ENCODE peak calls at places on chromosomes 4 and X, in six cellular contexts. M, Q, R, A, P and G are unnamed samples.

GRCh38 chr4:66160606-66161005 is 490.3 kb upstream of the EPHA5 start:
- DNase-seq in P (no peak), Q (no peak), M (no peak), A (no peak), R (no peak), G (no peak)

GRCh38 chr4:152956650-152957436 is 20.7 kb downstream of the FHDC1 start:
- DNase-seq in P (peak), A (no peak), R (no peak), Q (no peak), M (no peak), G (peak)

GRCh38 chr4:183823394-183823793 is 81.7 kb upstream of the STOX2 start:
- DNase-seq in A (no peak), R (no peak), P (peak), M (no peak), Q (no peak), G (no peak)

GRCh38 chr4:155891058-155891457 is 12.4 kb upstream of the TDO2 start:
- DNase-seq in A (no peak), R (no peak), M (no peak), P (no peak), Q (no peak), G (no peak)

GRCh38 chrX:74606342-74606741 is 8.1 kb downstream of the RLIM start:
- DNase-seq in P (no peak), R (no peak), M (no peak), Q (no peak), A (no peak), G (no peak)

GRCh38 chrX:53312946-53313745 is 31.8 kb upstream of the IQSEC2 start:
- DNase-seq in P (peak), M (no peak), A (no peak), Q (no peak), R (peak), G (peak)

GRCh38 chr4:25927361-25928040 is 13.5 kb downstream of the SMIM20 start:
- DNase-seq in P (no peak), R (no peak), M (no peak), A (no peak), Q (no peak), G (no peak)

GRCh38 chrX:14718403-14718802 is 154.5 kb downstream of the FANCB start:
- DNase-seq in M (no peak), A (no peak), Q (no peak), R (no peak), P (no peak), G (no peak)

GRCh38 chr4:125891597-125892258 is 577.0 kb downstream of the FAT4 start:
- DNase-seq in Q (no peak), R (no peak), A (no peak), M (no peak), P (no peak), G (no peak)

GRCh38 chr4:4574792-4575191 is 32.9 kb upstream of the STX18 start:
- DNase-seq in P (peak), M (no peak), R (peak), A (no peak), Q (no peak), G (no peak)

GRCh38 chrX:31658360-31658759 is 586.5 kb upstream of the FTHL17 start:
- DNase-seq in Q (no peak), A (no peak), M (no peak), R (no peak), P (peak), G (no peak)

GRCh38 chrX:42577936-42578335 is 200.0 kb downstream of the PPP1R2C start:
- DNase-seq in Q (no peak), P (no peak), A (no peak), R (no peak), M (no peak), G (no peak)

GRCh38 chr4:20262221-20262620 is 10.5 kb downstream of the SLIT2 start:
- DNase-seq in M (no peak), R (no peak), Q (no peak), P (no peak), A (no peak), G (no peak)

GRCh38 chr4:150578745-150579470 is 3.0 kb upstream of the MAB21L2 start:
- DNase-seq in Q (no peak), M (no peak), R (no peak), P (no peak), A (no peak), G (no peak)

GRCh38 chr4:152197211-152197610 is 338.7 kb downstream of the FBXW7 start:
- DNase-seq in M (no peak), R (no peak), A (no peak), P (no peak), Q (no peak), G (no peak)

GRCh38 chr4:106034751-106035150 is 139.5 kb downstream of the NPNT start:
- DNase-seq in P (no peak), Q (no peak), M (no peak), R (no peak), A (no peak), G (no peak)

GRCh38 chr4:134687646-134688628 is 486.3 kb upstream of the PABPC4L start:
- DNase-seq in A (no peak), P (no peak), Q (no peak), R (no peak), M (no peak), G (no peak)

GRCh38 chr4:85825937-85826678 is 351.2 kb downstream of the ARHGAP24 start:
- DNase-seq in A (peak), R (no peak), Q (no peak), P (peak), M (no peak), G (no peak)

GRCh38 chr4:84237008-84237407 is 262.1 kb downstream of the NKX6-1 start:
- DNase-seq in P (no peak), Q (no peak), R (no peak), M (no peak), A (no peak), G (peak)

GRCh38 chr4:169015237-169015636 is 5.2 kb upstream of the CBR4 start:
- DNase-seq in M (no peak), R (peak), P (no peak), Q (no peak), A (no peak), G (no peak)

GRCh38 chr4:25144870-25145481 is 15.3 kb downstream of the SEPSECS start:
- DNase-seq in Q (no peak), R (no peak), A (no peak), M (no peak), P (peak), G (peak)

GRCh38 chr4:10655968-10656367 is 28.6 kb downstream of the CLNK start:
- DNase-seq in A (no peak), P (no peak), M (no peak), Q (no peak), R (no peak), G (no peak)

GRCh38 chr4:77599378-77599777 is 6.2 kb upstream of the CXCL13 start:
- DNase-seq in P (peak), M (no peak), R (no peak), A (no peak), Q (no peak), G (peak)

GRCh38 chr4:71251266-71251665 is 87.6 kb upstream of the SLC4A4 start:
- DNase-seq in R (no peak), P (no peak), A (no peak), Q (no peak), M (no peak), G (no peak)

GRCh38 chr4:152382057-152382785 is 153.7 kb downstream of the FBXW7 start:
- DNase-seq in Q (no peak), M (no peak), P (no peak), R (no peak), A (no peak), G (no peak)

GRCh38 chrX:24264383-24264782 is 49.5 kb downstream of the SUPT20HL2 start:
- DNase-seq in A (no peak), Q (no peak), P (peak), R (no peak), M (no peak), G (no peak)

GRCh38 chr4:17347445-17347844 is 164.4 kb downstream of the QDPR start:
- DNase-seq in Q (peak), M (no peak), P (peak), A (no peak), R (peak), G (peak)

GRCh38 chrX:154490021-154490413 is 412 bp downstream of the SLC10A3 start:
- DNase-seq in M (no peak), R (no peak), Q (no peak), A (no peak), P (peak), G (peak)

GRCh38 chr4:17072483-17072882 is 174.0 kb upstream of the LDB2 start:
- DNase-seq in M (no peak), R (no peak), Q (no peak), P (no peak), A (no peak), G (no peak)

GRCh38 chr4:13994016-13994415 is 366.5 kb upstream of the BOD1L1 start:
- DNase-seq in M (no peak), Q (no peak), A (no peak), P (no peak), R (no peak), G (no peak)

GRCh38 chrX:118346258-118347094 is 570 bp downstream of the WDR44 start:
- DNase-seq in M (no peak), R (peak), Q (peak), A (no peak), P (peak), G (peak)

GRCh38 chrX:97363843-97364242 is 480.1 kb downstream of the RPA4 start:
- DNase-seq in P (no peak), M (no peak), R (no peak), Q (no peak), A (no peak), G (no peak)

GRCh38 chr4:25351777-25352421 is 25.2 kb upstream of the ANAPC4 start:
- DNase-seq in R (no peak), M (no peak), P (no peak), Q (no peak), A (peak), G (no peak)

GRCh38 chr4:56630876-56631666 is 50.0 kb downstream of the HOPX start:
- DNase-seq in M (no peak), A (no peak), R (no peak), Q (no peak), P (no peak), G (no peak)

DNA sequence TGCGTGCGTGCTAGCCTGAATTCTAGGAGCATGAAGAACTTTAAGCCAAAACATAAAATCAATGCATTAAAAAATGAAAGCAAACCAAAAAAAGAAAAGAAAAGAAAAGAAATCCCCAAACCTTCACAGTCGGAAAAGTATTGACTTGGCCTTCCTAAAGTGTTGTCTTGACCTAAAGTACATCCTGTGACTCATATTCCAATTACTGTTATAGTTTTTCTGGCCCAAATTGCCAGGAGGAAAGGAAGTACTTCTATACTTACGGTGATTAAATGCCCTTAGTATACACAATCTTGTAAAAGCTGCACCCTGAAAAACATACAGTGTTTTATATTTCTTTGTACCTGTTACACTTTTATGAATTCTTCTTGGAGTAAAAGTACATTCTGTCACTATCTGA is 512.8 kb downstream of the ANKRD50 start:
- DNase-seq in Q (no peak), P (no peak), A (no peak), R (no peak), M (no peak), G (no peak)
- TF ChIP-seq POLR2A in Q (no peak), P (no peak), A (no peak), R (no peak), M (no peak), G (no peak)

GRCh38 chrX:46758163-46758955 is 559 bp downstream of the SLC9A7 start:
- DNase-seq in Q (no peak), M (no peak), P (peak), A (no peak), R (peak), G (peak)
- TF ChIP-seq POLR2A in Q (no peak), M (no peak), P (no peak), A (no peak), R (no peak), G (no peak)

DNA sequence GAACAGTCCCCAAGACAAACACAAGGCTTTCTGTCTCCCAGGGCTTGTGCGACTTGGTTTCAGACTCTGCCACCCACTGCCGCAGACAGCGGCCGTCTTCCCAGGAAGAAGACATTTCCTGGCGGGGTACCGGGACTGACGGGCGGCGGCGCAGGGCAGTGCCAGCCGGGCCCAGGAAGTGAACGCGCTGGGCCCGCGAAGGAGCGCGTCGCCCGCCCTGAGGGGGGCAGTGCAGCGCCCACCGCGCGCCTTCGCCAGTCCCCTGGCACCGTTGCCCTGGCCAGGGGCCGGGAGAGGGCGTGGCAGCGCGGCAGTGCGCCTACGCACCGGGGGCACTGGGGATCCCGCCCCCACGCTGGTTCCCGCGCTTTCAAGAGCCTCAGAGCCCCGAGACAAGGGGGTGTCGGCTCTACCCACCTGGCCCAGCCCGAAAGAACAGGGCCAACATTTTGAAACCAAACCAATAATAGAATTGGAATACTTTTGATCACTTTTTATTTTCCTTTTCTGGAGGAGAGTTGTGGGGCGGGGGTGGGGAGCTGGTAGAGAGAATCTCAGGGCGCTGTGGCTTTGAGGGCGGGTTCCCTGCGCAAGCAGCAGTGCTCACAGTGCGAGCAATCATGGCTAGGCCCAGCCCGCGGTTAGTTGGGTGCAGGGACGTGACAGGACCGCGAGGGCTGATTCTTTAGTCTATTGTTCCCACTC is 23.6 kb upstream of the APLN start:
- DNase-seq in Q (no peak), A (no peak), P (peak), R (no peak), M (peak), G (peak)
- TF ChIP-seq POLR2A in Q (no peak), A (no peak), P (peak), R (no peak), M (no peak), G (no peak)

GRCh38 chr4:15778742-15779231 is 659 bp downstream of the CD38 start:
- DNase-seq in Q (no peak), R (peak), M (no peak), P (peak), A (no peak), G (no peak)

GRCh38 chr4:15779336-15779735 is 1.2 kb downstream of the CD38 start:
- DNase-seq in A (no peak), Q (no peak), M (no peak), R (peak), P (peak), G (no peak)

GRCh38 chr4:15777697-15778096 is 431 bp upstream of the CD38 start:
- DNase-seq in A (no peak), P (no peak), Q (no peak), R (no peak), M (no peak), G (no peak)

GRCh38 chr4:15776871-15777648 is 1.1 kb upstream of the CD38 start:
- DNase-seq in R (no peak), Q (no peak), M (no peak), A (no peak), P (no peak), G (no peak)

GRCh38 chr4:15778191-15778741 is at the start of gene CD38:
- DNase-seq in A (no peak), P (peak), Q (no peak), R (peak), M (no peak), G (no peak)
- TF ChIP-seq POLR2A in A (no peak), P (no peak), Q (no peak), R (no peak), M (no peak), G (no peak)

DNA sequence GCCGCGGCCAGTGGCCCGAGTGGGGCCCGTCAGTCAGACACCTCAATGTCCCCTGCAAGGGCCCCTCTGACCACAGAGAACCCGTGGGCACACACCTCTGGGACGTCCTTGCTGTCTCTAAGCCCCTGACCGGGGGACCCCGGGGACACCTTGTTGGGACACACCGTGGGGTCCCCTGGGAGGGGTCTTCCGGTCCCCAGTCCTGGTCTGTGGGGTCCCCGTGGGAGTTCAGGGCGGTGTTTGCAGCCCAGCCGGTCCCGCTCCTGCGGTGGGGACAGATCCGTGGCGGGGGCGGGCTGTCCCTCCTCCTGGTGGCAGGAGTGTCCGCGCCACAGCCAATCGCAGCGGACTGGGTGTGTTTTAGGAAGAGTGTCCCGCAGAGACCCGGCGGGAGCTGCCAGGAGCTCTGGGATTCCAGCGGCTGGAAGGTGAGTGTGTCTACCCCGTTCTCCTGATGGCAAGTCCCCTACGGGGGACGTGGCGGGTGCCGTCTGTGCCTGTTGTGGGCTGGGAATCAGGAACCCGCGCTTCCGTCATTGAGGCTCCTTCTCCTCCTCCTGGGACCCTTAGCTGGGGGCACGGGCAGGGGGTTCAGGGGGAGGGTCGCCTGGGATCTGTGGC is 5.1 kb upstream of the PLCXD1 start:
- DNase-seq in P (peak), M (no peak), R (peak), A (no peak), Q (peak), G (no peak)
- TF ChIP-seq POLR2A in P (peak), M (no peak), R (peak), A (peak), Q (no peak), G (peak)

DNA sequence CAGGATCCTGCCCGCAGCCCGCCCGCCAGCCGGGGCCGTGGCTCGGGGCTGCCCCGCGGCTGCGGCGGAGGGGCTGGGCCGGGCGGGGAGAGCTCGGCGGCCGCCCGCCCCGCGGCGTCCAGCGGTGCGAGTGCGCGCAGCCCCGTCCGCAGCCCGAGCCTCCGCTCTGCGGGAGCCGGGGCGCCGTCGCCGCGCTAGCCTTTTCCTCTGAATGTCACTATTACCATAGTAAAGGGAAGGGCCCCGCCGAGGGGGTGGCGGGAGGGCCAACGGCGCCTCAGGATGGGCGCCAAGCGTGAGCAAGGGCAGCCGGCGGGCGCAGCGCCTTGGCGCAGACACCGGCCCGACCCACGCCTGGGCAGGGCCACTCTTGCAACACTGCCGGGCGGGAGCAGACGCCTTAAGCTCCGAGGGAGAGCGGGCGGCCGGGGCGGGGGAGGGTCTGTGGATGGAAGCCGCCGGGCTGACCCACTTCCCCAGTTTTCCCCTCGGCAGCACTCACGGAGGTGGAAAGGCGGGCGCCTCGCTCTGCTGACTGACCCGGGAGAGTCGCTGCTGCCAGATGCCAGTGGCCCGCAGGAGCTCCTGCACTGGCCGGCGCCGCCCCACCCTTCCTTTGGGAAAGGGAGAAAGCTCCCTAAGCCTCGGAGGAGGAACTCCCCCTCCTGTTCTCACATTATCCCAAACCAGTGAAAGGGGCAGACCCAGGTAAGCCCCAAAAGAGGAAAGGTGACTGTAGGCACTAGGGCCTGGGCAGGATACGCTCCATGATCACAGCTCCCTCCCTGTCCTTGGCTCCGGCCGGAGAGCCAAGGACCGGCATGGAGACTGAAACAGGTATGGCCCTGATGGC is 329.4 kb downstream of the HNRNPD start:
- DNase-seq in Q (no peak), P (peak), R (peak), M (no peak), A (peak), G (no peak)
- TF ChIP-seq POLR2A in Q (no peak), P (no peak), R (no peak), M (no peak), A (peak), G (no peak)

GRCh38 chr4:1355378-1355777 is 8.4 kb downstream of the UVSSA start:
- DNase-seq in P (no peak), A (no peak), M (no peak), Q (no peak), R (no peak), G (no peak)
- TF ChIP-seq POLR2A in P (no peak), A (no peak), M (no peak), Q (no peak), R (no peak), G (no peak)

DNA sequence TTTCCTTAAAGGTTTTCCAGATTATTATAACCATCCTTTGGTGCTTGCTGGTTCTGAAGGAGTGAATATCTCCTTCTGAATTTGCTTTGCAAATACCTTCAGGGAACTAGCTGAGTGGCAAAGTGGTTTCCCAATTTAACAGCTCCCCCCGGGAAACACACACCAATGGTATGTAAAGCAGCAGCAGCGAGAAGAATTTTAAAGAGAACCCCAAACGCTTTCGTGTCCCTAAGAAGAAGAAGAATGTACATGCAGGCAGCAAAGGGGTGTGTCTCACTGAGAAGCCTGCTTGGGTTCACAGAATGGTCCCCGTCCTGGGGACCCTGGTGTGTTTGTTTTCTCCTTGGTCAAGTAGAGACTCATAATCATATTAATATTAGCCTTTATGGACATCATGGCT is 4.2 kb upstream of the AKAP17A start:
- DNase-seq in Q (peak), A (no peak), R (no peak), M (peak), P (no peak), G (no peak)
- TF ChIP-seq POLR2A in Q (no peak), A (no peak), R (no peak), M (no peak), P (no peak), G (no peak)

GRCh38 chr4:137531951-137532868 is at the start of gene PCDH18:
- DNase-seq in P (no peak), R (peak), M (no peak), A (peak), Q (peak), G (no peak)
- TF ChIP-seq POLR2A in P (no peak), R (peak), M (peak), A (peak), Q (no peak), G (no peak)